ENCODE peak calls at places on chromosome 11, in five cellular contexts. Y is iris pigment epithelial cell; P is foreskin keratinocyte; Q is stimulated activated CD4-positive, alpha-beta T cell treated with anti-CD3 and anti-CD28 coated beads, TNF-alpha, amount 100 ng/mL, for 48 hours; U is CD8-positive, alpha-beta memory T cell. A is an unnamed sample.

GRCh38 chr11:73950869-73951710 is at the start of gene DNAJB13:
- DNase-seq in P (no peak), Q (no peak), Y (peak), U (no peak), A (peak)

GRCh38 chr11:45503311-45503710 is 162.1 kb downstream of the CHST1 start:
- DNase-seq in Y (no peak), U (no peak), P (no peak), Q (no peak), A (no peak)

GRCh38 chr11:114877976-114878375 is 199.6 kb downstream of the NXPE2 start:
- DNase-seq in Y (no peak), Q (no peak), U (no peak), P (no peak), A (no peak)

GRCh38 chr11:22317656-22318055 is 20.5 kb upstream of the SLC17A6 start:
- DNase-seq in Q (no peak), P (no peak), Y (no peak), U (no peak), A (peak)

GRCh38 chr11:82315093-82315492 is 418.6 kb downstream of the FAM181B start:
- DNase-seq in Y (no peak), Q (no peak), U (no peak), P (no peak), A (peak)

GRCh38 chr11:119592642-119593041 is 136.4 kb downstream of the NECTIN1 start:
- DNase-seq in P (no peak), U (no peak), Q (no peak), Y (no peak), A (peak)

GRCh38 chr11:125766251-125766650 is 12.4 kb downstream of the PATE2 start:
- DNase-seq in U (no peak), Q (no peak), P (no peak), Y (no peak), A (no peak)

GRCh38 chr11:1271002-1271401 is 38.4 kb downstream of the TOLLIP start:
- DNase-seq in Q (no peak), Y (peak), P (no peak), U (no peak), A (no peak)

GRCh38 chr11:36095716-36096115 is 151.9 kb downstream of the LDLRAD3 start:
- DNase-seq in U (no peak), Y (peak), Q (no peak), P (no peak), A (no peak)

GRCh38 chr11:69231466-69232018 is 62.4 kb upstream of the MYEOV start:
- DNase-seq in U (no peak), Q (no peak), P (no peak), Y (no peak), A (no peak)

GRCh38 chr11:2103666-2104523 is 35.3 kb downstream of the IGF2 start:
- DNase-seq in Y (no peak), P (no peak), U (no peak), Q (no peak), A (no peak)

GRCh38 chr11:83092488-83093384 is 21.0 kb upstream of the RAB30 start:
- DNase-seq in Y (peak), P (peak), Q (no peak), U (no peak), A (peak)

GRCh38 chr11:122024278-122024677 is 91.7 kb downstream of the BLID start:
- DNase-seq in Y (no peak), P (no peak), U (no peak), Q (no peak), A (no peak)

GRCh38 chr11:110056956-110057355 is 36.2 kb upstream of the ZC3H12C start:
- DNase-seq in Q (no peak), Y (no peak), P (no peak), U (no peak), A (no peak)

GRCh38 chr11:10348650-10349280 is 43.9 kb downstream of the ADM start:
- DNase-seq in U (no peak), P (no peak), Y (peak), Q (no peak), A (peak)

GRCh38 chr11:107819361-107820014 is 39.1 kb downstream of the SLC35F2 start:
- DNase-seq in U (no peak), Y (peak), Q (no peak), P (no peak), A (peak)

GRCh38 chr11:125516266-125516665 is 20.2 kb upstream of the FEZ1 start:
- DNase-seq in Y (no peak), P (no peak), U (no peak), Q (no peak), A (no peak)

GRCh38 chr11:114080219-114080618 is 20.7 kb downstream of the ZBTB16 start:
- DNase-seq in U (no peak), P (no peak), Q (no peak), Y (peak), A (peak)

GRCh38 chr11:32438883-32439487 is 3.6 kb upstream of the WT1 start:
- DNase-seq in Q (no peak), U (no peak), Y (peak), P (no peak), A (peak)

GRCh38 chr11:120324932-120325810 is at the start of gene TLCD5:
- DNase-seq in U (peak), Q (no peak), P (no peak), Y (peak), A (peak)

GRCh38 chr11:92504534-92504933 is 279.9 kb downstream of the FAT3 start:
- DNase-seq in P (no peak), Y (no peak), Q (no peak), U (no peak), A (no peak)

GRCh38 chr11:16301462-16301861 is 54.9 kb downstream of the SOX6 start:
- DNase-seq in Y (no peak), Q (no peak), U (no peak), P (no peak), A (no peak)

GRCh38 chr11:95459268-95460040 is 228.5 kb upstream of the SESN3 start:
- DNase-seq in Y (no peak), U (no peak), P (no peak), Q (no peak), A (peak)

GRCh38 chr11:74147199-74147929 is 23.4 kb downstream of the C2CD3 start:
- DNase-seq in U (no peak), P (no peak), Q (no peak), Y (peak), A (peak)

GRCh38 chr11:45151362-45151982 is 5.0 kb downstream of the PRDM11 start:
- DNase-seq in Q (no peak), U (no peak), P (no peak), Y (no peak), A (no peak)

GRCh38 chr11:11426226-11426915 is 73.3 kb upstream of the CSNK2A3 start:
- DNase-seq in P (no peak), Y (no peak), U (no peak), Q (no peak), A (peak)

GRCh38 chr11:60363542-60364525 is 14.5 kb upstream of the MS4A7 start:
- DNase-seq in Y (peak), P (peak), U (peak), Q (peak), A (peak)

GRCh38 chr11:120184946-120185677 is 25.7 kb upstream of the OAF start:
- DNase-seq in P (no peak), Y (peak), U (no peak), Q (no peak), A (peak)

GRCh38 chr11:105108247-105108646 is 31.3 kb downstream of the CARD18 start:
- DNase-seq in Q (no peak), Y (no peak), U (no peak), P (no peak), A (peak)

A was measured in M059J.